ENCODE peak calls at places on chromosomes 13 and 19, in four cellular contexts. X, W, O and I are unnamed samples.

GRCh38 chr19:16814526-16815100 is 14.6 kb upstream of the SIN3B start:
- DNase-seq in X (no peak), W (no peak), O (no peak), I (peak; percentile 48)

GRCh38 chr19:48964205-48965032 is 690 bp upstream of the FTL start:
- DNase-seq in X (peak; percentile 59), W (no peak), O (no peak), I (peak; percentile 39)

GRCh38 chr19:46224773-46225172 is 4.8 kb upstream of the IGFL1 start:
- DNase-seq in X (no peak), W (no peak), O (no peak), I (no peak)

GRCh38 chr19:13401388-13401787 is 104.9 kb downstream of the CACNA1A start:
- DNase-seq in X (no peak), W (no peak), O (no peak), I (peak; percentile 44)

GRCh38 chr13:34678154-34678553 is 263.9 kb upstream of the NBEA start:
- DNase-seq in X (no peak), W (no peak), O (no peak), I (peak; percentile 48)

GRCh38 chr19:6536138-6536671 is 5.4 kb downstream of the TNFSF9 start:
- DNase-seq in X (peak; percentile 62), W (peak; percentile 80), O (no peak), I (peak; percentile 14)

GRCh38 chr19:31023038-31023437 is 326.2 kb downstream of the TSHZ3 start:
- DNase-seq in X (no peak), W (no peak), O (no peak), I (no peak)

GRCh38 chr19:54211214-54211613 is 10.6 kb downstream of the RPS9 start:
- DNase-seq in X (no peak), W (no peak), O (peak; percentile 52), I (no peak)

GRCh38 chr13:79312456-79312855 is 93.6 kb downstream of the RBM26 start:
- DNase-seq in X (no peak), W (no peak), O (no peak), I (no peak)

GRCh38 chr13:23928985-23929384 is 31.7 kb upstream of the C1QTNF9B start:
- DNase-seq in X (no peak), W (no peak), O (no peak), I (peak; percentile 92)

GRCh38 chr13:35694549-35695233 is 218.2 kb upstream of the MAB21L1 start:
- DNase-seq in X (no peak), W (no peak), O (no peak), I (no peak)

GRCh38 chr13:42405665-42406390 is 133.9 kb downstream of the AKAP11 start:
- DNase-seq in X (no peak), W (no peak), O (no peak), I (peak; percentile 2)

GRCh38 chr13:25963681-25964080 is 88.1 kb downstream of the SHISA2 start:
- DNase-seq in X (no peak), W (no peak), O (no peak), I (no peak)

GRCh38 chr13:46817081-46817480 is 20.1 kb upstream of the ESD start:
- DNase-seq in X (no peak), W (no peak), O (no peak), I (no peak)

GRCh38 chr19:48868196-48868886 is at the start of gene PLEKHA4:
- DNase-seq in X (peak; percentile 55), W (peak; percentile 90), O (peak; percentile 95), I (no peak)

GRCh38 chr13:71864981-71865857 is 1.8 kb downstream of the DACH1 start:
- DNase-seq in X (peak; percentile 51), W (peak; percentile 63), O (peak; percentile 73), I (peak; percentile 20)

GRCh38 chr13:25630327-25630726 is 258.6 kb downstream of the ATP8A2 start:
- DNase-seq in X (no peak), W (no peak), O (no peak), I (no peak)

GRCh38 chr13:31029129-31029528 is 96.7 kb downstream of the TEX26 start:
- DNase-seq in X (no peak), W (peak; percentile 52), O (no peak), I (no peak)

GRCh38 chr13:39684531-39685137 is 29.2 kb downstream of the COG6 start:
- DNase-seq in X (no peak), W (no peak), O (no peak), I (peak; percentile 37)

GRCh38 chr19:40348961-40349507 is 539 bp downstream of the PLD3 start:
- DNase-seq in X (no peak), W (no peak), O (no peak), I (peak; percentile 51)

GRCh38 chr19:50890422-50891252 is 17.4 kb downstream of the KLK2 start:
- DNase-seq in X (no peak), W (no peak), O (no peak), I (peak; percentile 2)

GRCh38 chr13:93361703-93362102 is 135.1 kb downstream of the GPC6 start:
- DNase-seq in X (no peak), W (no peak), O (no peak), I (no peak)

GRCh38 chr13:34931572-34931971 is 10.5 kb upstream of the NBEA start:
- DNase-seq in X (no peak), W (no peak), O (no peak), I (no peak)

DNA sequence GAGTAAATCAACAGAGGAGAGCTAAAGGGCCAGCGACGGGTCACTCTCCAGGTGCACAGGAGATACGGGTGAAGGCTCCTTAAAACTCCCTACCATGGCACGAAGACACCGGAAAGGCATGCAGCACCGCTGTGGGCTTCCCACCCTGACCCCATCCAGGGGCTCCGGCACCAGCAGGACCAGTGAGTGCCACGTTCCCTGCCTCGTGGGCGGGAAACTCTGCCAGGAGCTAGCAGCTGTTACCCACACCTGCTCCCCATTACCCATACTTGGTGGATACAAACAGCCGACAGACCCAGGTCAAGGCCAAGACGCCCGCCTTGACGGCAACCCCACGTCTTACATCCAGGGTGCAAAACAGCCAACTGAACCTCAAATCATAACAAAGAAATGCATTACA is 56.7 kb downstream of the GNG7 start:
- DNase-seq in X (no peak), W (no peak), O (no peak), I (no peak)
- H3K4me1 ChIP-seq in X (no peaks in the 10 kb centered on the region), W (no peaks in the 10 kb centered on the region), O (no peaks in the 10 kb centered on the region), I (no peaks in the 10 kb centered on the region)

GRCh38 chr19:18846862-18847515 is 15.2 kb downstream of the UPF1 start:
- DNase-seq in X (peak; percentile 76), W (peak; percentile 86), O (peak; percentile 93), I (peak; percentile 39)
- H3K27ac ChIP-seq in X (no peak overlapping the region), W (peak overlapping the region; percentile 90), O (no peak overlapping the region), I (no peak overlapping the region)

GRCh38 chr19:10283301-10283733 is 3.4 kb upstream of the ICAM4 start:
- DNase-seq in X (no peak), W (no peak), O (no peak), I (no peak)

GRCh38 chr19:10274589-10274988 is 3.7 kb downstream of the ICAM1 start:
- DNase-seq in X (no peak), W (no peak), O (no peak), I (no peak)

GRCh38 chr19:10278935-10279334 is 7.8 kb upstream of the ICAM4 start:
- DNase-seq in X (no peak), W (no peak), O (no peak), I (no peak)

GRCh38 chr19:10279737-10280442 is 6.9 kb upstream of the ICAM4 start:
- DNase-seq in X (no peak), W (no peak), O (no peak), I (no peak)

DNA sequence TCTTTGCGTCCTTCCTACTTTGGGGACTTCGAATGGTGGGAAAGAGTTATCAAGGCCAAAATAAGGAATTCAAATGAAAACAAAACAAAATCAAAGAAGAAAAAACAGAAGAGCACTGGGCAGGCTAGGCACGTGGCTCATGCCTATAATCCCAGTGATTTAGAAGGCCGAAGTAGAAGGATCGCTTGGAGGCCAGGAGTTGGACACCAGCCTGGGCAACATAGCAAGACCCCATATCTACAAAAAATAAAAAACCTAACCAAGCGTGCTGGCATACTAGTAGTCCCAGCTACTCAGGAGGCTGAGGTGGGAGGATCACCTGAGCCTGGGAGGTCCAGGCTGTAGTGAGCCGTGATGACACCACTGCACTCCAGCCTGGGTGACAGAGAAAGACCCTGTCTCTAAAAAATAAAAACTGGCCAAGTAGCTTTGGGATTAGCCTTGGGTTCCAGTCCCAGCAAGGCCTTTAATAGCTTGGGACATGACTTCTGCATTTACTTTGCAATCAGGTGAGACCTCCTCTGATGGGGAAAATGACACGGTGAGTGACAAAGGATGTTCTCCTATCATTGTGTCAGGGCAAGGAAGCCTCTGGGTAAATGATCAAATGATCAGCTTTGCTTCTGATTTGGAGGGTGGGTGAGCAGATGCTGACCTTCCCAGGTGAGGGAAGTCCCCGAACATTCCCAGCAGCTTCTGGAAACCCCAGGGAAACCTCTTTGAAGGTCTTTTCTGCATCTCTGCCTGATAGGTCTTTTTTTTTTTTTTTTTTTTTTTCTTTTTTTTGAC is 7.1 kb downstream of the ICAM1 start:
- DNase-seq in X (no peak), W (no peak), O (no peak), I (no peak)
- H3K36me3 ChIP-seq in X (no peaks in the 10 kb centered on the region), W (no peaks in the 10 kb centered on the region), O (no peaks in the 10 kb centered on the region), I (no peaks in the 10 kb centered on the region)

GRCh38 chr19:2800506-2800905 is 15.2 kb downstream of the THOP1 start:
- DNase-seq in X (no peak), W (no peak), O (no peak), I (no peak)

GRCh38 chr19:2799273-2800020 is 14.1 kb downstream of the THOP1 start:
- DNase-seq in X (no peak), W (no peak), O (no peak), I (no peak)

GRCh38 chr19:2797280-2797679 is 12.0 kb downstream of the THOP1 start:
- DNase-seq in X (no peak), W (no peak), O (no peak), I (no peak)

GRCh38 chr19:2798158-2798685 is 12.9 kb downstream of the THOP1 start:
- DNase-seq in X (no peak), W (no peak), O (no peak), I (no peak)

DNA sequence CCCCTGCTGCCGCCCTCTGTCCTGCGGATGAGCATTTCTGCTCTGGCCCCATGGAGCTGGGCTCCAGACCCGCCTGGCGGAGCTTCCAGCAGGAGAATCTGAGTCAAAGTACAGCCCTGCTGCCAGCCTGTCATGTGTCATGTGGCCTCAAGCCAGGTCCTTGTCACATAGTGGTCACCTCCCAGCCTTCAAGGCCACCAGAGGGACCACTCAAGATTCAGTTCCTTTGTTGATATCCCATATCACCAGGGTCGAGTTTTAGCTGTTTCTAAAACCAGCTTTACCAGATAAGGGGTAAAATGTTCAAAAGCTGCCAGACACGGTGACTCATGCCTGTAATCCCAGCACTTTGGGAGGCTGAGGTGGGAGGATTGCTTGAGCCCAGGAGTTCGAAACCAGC is 13.4 kb downstream of the THOP1 start:
- DNase-seq in X (no peak), W (no peak), O (no peak), I (no peak)
- H3K4me1 ChIP-seq in X (no peaks in the 10 kb centered on the region), W (no peaks in the 10 kb centered on the region), O (no peaks in the 10 kb centered on the region), I (no peaks in the 10 kb centered on the region)

GRCh38 chr13:73623281-73623680 is 510.9 kb downstream of the KLF12 start:
- DNase-seq in X (no peak), W (no peak), O (no peak), I (no peak)

GRCh38 chr13:73622375-73622774 is 511.8 kb downstream of the KLF12 start:
- DNase-seq in X (no peak), W (no peak), O (no peak), I (no peak)

DNA sequence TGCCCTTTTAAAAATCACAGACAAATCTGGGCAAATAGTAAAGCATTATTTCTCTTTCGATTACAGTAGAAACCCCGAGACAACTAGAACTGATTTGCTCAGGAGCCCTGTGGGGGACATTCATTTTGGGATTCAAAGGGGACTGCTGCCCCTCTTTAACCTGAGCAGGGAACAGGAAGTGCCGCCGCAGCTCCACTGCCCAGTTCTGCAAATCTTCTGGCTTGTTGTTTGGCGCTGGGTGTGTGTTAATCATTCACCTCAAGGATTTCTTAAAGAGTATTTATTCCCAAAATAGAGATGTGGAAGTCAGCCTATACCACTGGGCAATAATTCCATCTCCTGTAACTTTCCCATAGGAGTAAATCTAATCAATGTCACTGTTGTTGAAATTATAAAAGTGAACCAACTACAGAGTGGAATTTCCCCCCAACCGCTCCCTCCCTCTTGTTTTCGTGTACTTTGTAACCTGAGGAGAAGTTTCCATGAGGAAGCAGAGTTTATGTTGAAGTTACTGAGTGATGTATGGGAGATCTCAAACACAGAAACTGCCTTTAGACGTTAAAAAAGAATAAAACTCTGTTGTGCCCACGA is 515.8 kb downstream of the KLF12 start:
- DNase-seq in X (peak; percentile 66), W (no peak), O (no peak), I (no peak)
- H3K27ac ChIP-seq in X (peak overlapping the region; percentile 83), W (no peak overlapping the region), O (no peak overlapping the region), I (no peak overlapping the region)